ENCODE peak calls at places on chromosomes 3 and 15, in four cellular contexts. O is fibroblast of the conjunctiva, T is brain pericyte, P is ELF-1. Y is an unnamed sample.

GRCh38 chr3:122233109-122233952 is 49.9 kb downstream of the CASR start:
- DNase-seq in O (no peak), T (no peak), P (no peak), Y (no peak)

GRCh38 chr3:101216710-101217457 is 103.5 kb downstream of the IMPG2 start:
- DNase-seq in O (peak), T (no peak), P (no peak), Y (no peak)

GRCh38 chr15:59138243-59138642 is 33.3 kb downstream of the CCNB2 start:
- DNase-seq in O (peak), T (no peak), P (peak), Y (peak)

GRCh38 chr3:34146596-34146995 is 348.2 kb downstream of the PDCD6IP start:
- DNase-seq in O (no peak), T (no peak), P (no peak), Y (no peak)

GRCh38 chr15:75452968-75453702 is 1.6 kb upstream of the SIN3A start:
- DNase-seq in O (no peak), T (peak), P (peak), Y (peak)

GRCh38 chr3:172106989-172107388 is 67.6 kb downstream of the FNDC3B start:
- DNase-seq in O (no peak), T (no peak), P (no peak), Y (no peak)

GRCh38 chr15:49495993-49496747 is 73.1 kb downstream of the FGF7 start:
- DNase-seq in O (peak), T (no peak), P (no peak), Y (no peak)

GRCh38 chr15:79977431-79977940 is 6.5 kb upstream of the BCL2A1 start:
- DNase-seq in O (no peak), T (no peak), P (no peak), Y (no peak)

GRCh38 chr3:4587061-4587837 is 94.1 kb downstream of the ITPR1 start:
- DNase-seq in O (no peak), T (no peak), P (no peak), Y (peak)

GRCh38 chr3:38404286-38404685 is 49.4 kb upstream of the ACVR2B start:
- DNase-seq in O (peak), T (peak), P (peak), Y (peak)

GRCh38 chr3:49801160-49801559 is 1.5 kb upstream of the CDHR4 start:
- DNase-seq in O (no peak), T (no peak), P (no peak), Y (no peak)

GRCh38 chr15:81955709-81956108 is 90.1 kb downstream of the MEX3B start:
- DNase-seq in O (no peak), T (no peak), P (no peak), Y (no peak)

GRCh38 chr3:9600597-9600996 is 47.0 kb upstream of the LHFPL4 start:
- DNase-seq in O (no peak), T (no peak), P (peak), Y (no peak)

GRCh38 chr3:11591401-11592266 is 52.1 kb downstream of the VGLL4 start:
- DNase-seq in O (no peak), T (no peak), P (peak), Y (peak)

GRCh38 chr3:188220988-188221818 is 67.2 kb downstream of the LPP start:
- DNase-seq in O (no peak), T (no peak), P (no peak), Y (peak)

GRCh38 chr3:127264292-127264691 is 23.6 kb downstream of the PRR20G start:
- DNase-seq in O (no peak), T (no peak), P (no peak), Y (no peak)

GRCh38 chr15:90095521-90095959 is 6.7 kb downstream of the IDH2 start:
- DNase-seq in O (no peak), T (no peak), P (peak), Y (peak)

GRCh38 chr3:188673509-188674239 is 498.1 kb upstream of the TPRG1 start:
- DNase-seq in O (peak), T (peak), P (no peak), Y (peak)

GRCh38 chr3:98398513-98398912 is 8.0 kb downstream of the OR5K3 start:
- DNase-seq in O (no peak), T (no peak), P (no peak), Y (peak)

GRCh38 chr3:11908981-11909698 is 62.5 kb upstream of the TAMM41 start:
- DNase-seq in O (no peak), T (no peak), P (no peak), Y (no peak)

GRCh38 chr3:102161362-102162006 is 273.3 kb upstream of the ZPLD1 start:
- DNase-seq in O (no peak), T (no peak), P (no peak), Y (no peak)

GRCh38 chr3:71585891-71586809 is 2.6 kb upstream of the FOXP1 start:
- DNase-seq in O (peak), T (no peak), P (no peak), Y (peak)

Y was measured in mesendoderm.